ENCODE peak calls at places on chromosomes 5 and 9, in nine cellular contexts. I, M, V, K, O, A, F, S and Y are unnamed samples.

GRCh38 chr9:110958846-110959245 is 79.4 kb downstream of the LPAR1 start:
- DNase-seq in I (no peak), M (no peak), V (no peak), K (no peak), O (no peak), A (no peak), F (no peak), S (no peak), Y (peak; percentile 34)

GRCh38 chr5:75716715-75717081 is 539 bp downstream of the POC5 start:
- DNase-seq in I (no peak), M (no peak), V (no peak), K (no peak), O (no peak), A (no peak), F (no peak), S (peak; percentile 6), Y (no peak)

GRCh38 chr5:157189223-157189622 is 8.6 kb downstream of the ITK start:
- DNase-seq in I (no peak), M (no peak), V (no peak), K (no peak), O (no peak), A (no peak), F (no peak), S (no peak), Y (no peak)

GRCh38 chr5:178247481-178248456 is 15.2 kb upstream of the PHYKPL start:
- DNase-seq in I (no peak), M (no peak), V (no peak), K (no peak), O (no peak), A (no peak), F (no peak), S (no peak), Y (no peak)

GRCh38 chr5:63055421-63055820 is 476.8 kb downstream of the LRRC70 start:
- DNase-seq in I (no peak), M (no peak), V (no peak), K (no peak), O (no peak), A (no peak), F (no peak), S (no peak), Y (no peak)

GRCh38 chr5:172688735-172689572 is 47.9 kb downstream of the NEURL1B start:
- DNase-seq in I (no peak), M (no peak), V (no peak), K (peak; percentile 16), O (no peak), A (no peak), F (no peak), S (peak; percentile 71), Y (no peak)

GRCh38 chr5:61298580-61298979 is 33.5 kb upstream of the ZSWIM6 start:
- DNase-seq in I (peak; percentile 75), M (no peak), V (no peak), K (no peak), O (no peak), A (no peak), F (no peak), S (no peak), Y (no peak)

GRCh38 chr5:171422495-171422894 is 3.0 kb downstream of the FGF18 start:
- DNase-seq in I (no peak), M (no peak), V (no peak), K (no peak), O (no peak), A (no peak), F (no peak), S (no peak), Y (no peak)

GRCh38 chr5:1508679-1509290 is 15.0 kb downstream of the LPCAT1 start:
- DNase-seq in I (no peak), M (no peak), V (no peak), K (no peak), O (no peak), A (no peak), F (no peak), S (no peak), Y (no peak)

GRCh38 chr5:170757182-170757601 is 26.3 kb upstream of the GABRP start:
- DNase-seq in I (no peak), M (no peak), V (peak; percentile 7), K (no peak), O (no peak), A (peak; percentile 48), F (peak; percentile 52), S (no peak), Y (peak; percentile 29)

GRCh38 chr9:37707748-37708147 is 45.9 kb upstream of the TRMT10B start:
- DNase-seq in I (no peak), M (no peak), V (no peak), K (no peak), O (no peak), A (no peak), F (no peak), S (no peak), Y (no peak)

GRCh38 chr5:31944683-31945445 is 229.3 kb downstream of the GOLPH3 start:
- DNase-seq in I (no peak), M (no peak), V (no peak), K (no peak), O (no peak), A (no peak), F (no peak), S (no peak), Y (no peak)

GRCh38 chr5:72126796-72127195 is 19.5 kb downstream of the MAP1B start:
- DNase-seq in I (no peak), M (no peak), V (no peak), K (no peak), O (no peak), A (no peak), F (no peak), S (no peak), Y (peak; percentile 60)

GRCh38 chr5:68292316-68292715 is 76.8 kb downstream of the PIK3R1 start:
- DNase-seq in I (no peak), M (no peak), V (no peak), K (no peak), O (no peak), A (peak; percentile 49), F (no peak), S (no peak), Y (peak; percentile 50)

GRCh38 chr5:73793911-73794310 is 167.9 kb downstream of the ARHGEF28 start:
- DNase-seq in I (peak; percentile 61), M (no peak), V (no peak), K (no peak), O (no peak), A (peak; percentile 52), F (no peak), S (no peak), Y (no peak)

GRCh38 chr5:175214152-175214551 is 229.8 kb downstream of the DRD1 start:
- DNase-seq in I (peak; percentile 79), M (no peak), V (peak; percentile 91), K (no peak), O (no peak), A (peak; percentile 92), F (peak; percentile 83), S (no peak), Y (peak; percentile 54)

GRCh38 chr9:107269681-107270080 is 13.4 kb upstream of the RAD23B start:
- DNase-seq in I (no peak), M (no peak), V (no peak), K (no peak), O (no peak), A (no peak), F (no peak), S (no peak), Y (peak; percentile 84)

GRCh38 chr9:120446681-120447080 is 133.3 kb downstream of the CDK5RAP2 start:
- DNase-seq in I (no peak), M (no peak), V (no peak), K (no peak), O (no peak), A (no peak), F (no peak), S (no peak), Y (no peak)

GRCh38 chr5:130021000-130021399 is 116.7 kb downstream of the CHSY3 start:
- DNase-seq in I (no peak), M (no peak), V (no peak), K (no peak), O (no peak), A (no peak), F (no peak), S (no peak), Y (no peak)

GRCh38 chr9:73573235-73573634 is 421.6 kb downstream of the ANXA1 start:
- DNase-seq in I (no peak), M (no peak), V (no peak), K (no peak), O (no peak), A (no peak), F (no peak), S (no peak), Y (no peak)

GRCh38 chr9:133970581-133970900 is 21.6 kb downstream of the VAV2 start:
- DNase-seq in I (no peak), M (no peak), V (no peak), K (no peak), O (no peak), A (no peak), F (no peak), S (no peak), Y (no peak)

GRCh38 chr5:158398360-158399201 is 539.6 kb upstream of the CLINT1 start:
- DNase-seq in I (no peak), M (no peak), V (no peak), K (no peak), O (no peak), A (no peak), F (no peak), S (no peak), Y (no peak)

GRCh38 chr5:126395627-126396026 is 27.6 kb upstream of the GRAMD2B start:
- DNase-seq in I (no peak), M (no peak), V (no peak), K (no peak), O (no peak), A (no peak), F (no peak), S (no peak), Y (no peak)

GRCh38 chr5:148543727-148544126 is 110.6 kb downstream of the HTR4 start:
- DNase-seq in I (no peak), M (no peak), V (no peak), K (no peak), O (no peak), A (no peak), F (no peak), S (no peak), Y (peak; percentile 2)

GRCh38 chr5:81694726-81695125 is 56.2 kb downstream of the SSBP2 start:
- DNase-seq in I (no peak), M (no peak), V (no peak), K (no peak), O (no peak), A (no peak), F (peak; percentile 59), S (no peak), Y (no peak)